ENCODE peak calls at places on chromosome 15, in seven cellular contexts. One of them, this sample, is unnamed.
A peak's percentile ranks its signal among the peaks of the same experiment; 100 is the strongest.

GRCh38 chr15:52095597-52096262 is 16.8 kb downstream of the BCL2L10 start:
- DNase-seq in ELF-1: no peak
- DNase-seq in RWPE1: peak; percentile 79
- DNase-seq in heart right ventricle: no peak
- DNase-seq in activated CD4-positive, alpha-beta T cell treated with anti-CD3 and anti-CD28 coated beads for 24 hours: no peak
- DNase-seq in activated effector memory CD4-positive, alpha-beta T cell treated with Interleukin-2 at 50 U/mL for 16 hours: no peak
- DNase-seq in Ammon's horn: no peak
- DNase-seq in this sample: no peak

GRCh38 chr15:29283371-29283770 is 13.7 kb upstream of the NSMCE3 start:
- DNase-seq in activated CD4-positive, alpha-beta T cell treated with anti-CD3 and anti-CD28 coated beads for 24 hours: no peak
- DNase-seq in ELF-1: no peak
- DNase-seq in heart right ventricle: no peak
- DNase-seq in RWPE1: no peak
- DNase-seq in activated effector memory CD4-positive, alpha-beta T cell treated with Interleukin-2 at 50 U/mL for 16 hours: no peak
- DNase-seq in Ammon's horn: no peak
- DNase-seq in this sample: no peak

GRCh38 chr15:50889589-50889988 is 18.9 kb upstream of the AP4E1 start:
- DNase-seq in activated CD4-positive, alpha-beta T cell treated with anti-CD3 and anti-CD28 coated beads for 24 hours: no peak
- DNase-seq in RWPE1: no peak
- DNase-seq in ELF-1: no peak
- DNase-seq in Ammon's horn: no peak
- DNase-seq in heart right ventricle: no peak
- DNase-seq in activated effector memory CD4-positive, alpha-beta T cell treated with Interleukin-2 at 50 U/mL for 16 hours: no peak
- DNase-seq in this sample: no peak

GRCh38 chr15:97521894-97522293 is 438.6 kb upstream of the ARRDC4 start:
- DNase-seq in activated CD4-positive, alpha-beta T cell treated with anti-CD3 and anti-CD28 coated beads for 24 hours: no peak
- DNase-seq in activated effector memory CD4-positive, alpha-beta T cell treated with Interleukin-2 at 50 U/mL for 16 hours: no peak
- DNase-seq in ELF-1: peak; percentile 4
- DNase-seq in RWPE1: no peak
- DNase-seq in Ammon's horn: peak; percentile 82
- DNase-seq in heart right ventricle: peak; percentile 45
- DNase-seq in this sample: no peak

GRCh38 chr15:42796955-42797779 is 60.2 kb upstream of the CDAN1 start:
- DNase-seq in Ammon's horn: no peak
- DNase-seq in RWPE1: peak; percentile 13
- DNase-seq in ELF-1: no peak
- DNase-seq in activated effector memory CD4-positive, alpha-beta T cell treated with Interleukin-2 at 50 U/mL for 16 hours: no peak
- DNase-seq in activated CD4-positive, alpha-beta T cell treated with anti-CD3 and anti-CD28 coated beads for 24 hours: no peak
- DNase-seq in heart right ventricle: no peak
- DNase-seq in this sample: no peak

GRCh38 chr15:95287774-95288173 is 1042.7 kb upstream of the NR2F2 start:
- DNase-seq in activated effector memory CD4-positive, alpha-beta T cell treated with Interleukin-2 at 50 U/mL for 16 hours: no peak
- DNase-seq in ELF-1: peak; percentile 21
- DNase-seq in Ammon's horn: no peak
- DNase-seq in RWPE1: no peak
- DNase-seq in activated CD4-positive, alpha-beta T cell treated with anti-CD3 and anti-CD28 coated beads for 24 hours: no peak
- DNase-seq in heart right ventricle: no peak
- DNase-seq in this sample: no peak

GRCh38 chr15:51053571-51053970 is 41.1 kb downstream of the TNFAIP8L3 start:
- DNase-seq in ELF-1: no peak
- DNase-seq in Ammon's horn: no peak
- DNase-seq in activated effector memory CD4-positive, alpha-beta T cell treated with Interleukin-2 at 50 U/mL for 16 hours: no peak
- DNase-seq in heart right ventricle: no peak
- DNase-seq in activated CD4-positive, alpha-beta T cell treated with anti-CD3 and anti-CD28 coated beads for 24 hours: no peak
- DNase-seq in RWPE1: no peak
- DNase-seq in this sample: no peak

GRCh38 chr15:41661529-41662225 is 1.5 kb downstream of the MGA start:
- DNase-seq in activated effector memory CD4-positive, alpha-beta T cell treated with Interleukin-2 at 50 U/mL for 16 hours: peak; percentile 54
- DNase-seq in ELF-1: peak; percentile 95
- DNase-seq in activated CD4-positive, alpha-beta T cell treated with anti-CD3 and anti-CD28 coated beads for 24 hours: peak; percentile 54
- DNase-seq in RWPE1: peak; percentile 69
- DNase-seq in heart right ventricle: peak; percentile 66
- DNase-seq in Ammon's horn: peak; percentile 91
- DNase-seq in this sample: peak; percentile 53

GRCh38 chr15:99442268-99442897 is 123.4 kb upstream of the MEF2A start:
- DNase-seq in heart right ventricle: peak; percentile 76
- DNase-seq in ELF-1: no peak
- DNase-seq in activated effector memory CD4-positive, alpha-beta T cell treated with Interleukin-2 at 50 U/mL for 16 hours: no peak
- DNase-seq in activated CD4-positive, alpha-beta T cell treated with anti-CD3 and anti-CD28 coated beads for 24 hours: no peak
- DNase-seq in Ammon's horn: no peak
- DNase-seq in RWPE1: peak; percentile 91
- DNase-seq in this sample: no peak

GRCh38 chr15:23497710-23498111 is 50.7 kb upstream of the GOLGA6L2 start:
- DNase-seq in activated CD4-positive, alpha-beta T cell treated with anti-CD3 and anti-CD28 coated beads for 24 hours: no peak
- DNase-seq in heart right ventricle: no peak
- DNase-seq in ELF-1: no peak
- DNase-seq in activated effector memory CD4-positive, alpha-beta T cell treated with Interleukin-2 at 50 U/mL for 16 hours: no peak
- DNase-seq in Ammon's horn: peak; percentile 38
- DNase-seq in RWPE1: no peak
- DNase-seq in this sample: no peak

GRCh38 chr15:88635343-88635742 is 3.5 kb upstream of the ISG20 start:
- DNase-seq in activated CD4-positive, alpha-beta T cell treated with anti-CD3 and anti-CD28 coated beads for 24 hours: no peak
- DNase-seq in activated effector memory CD4-positive, alpha-beta T cell treated with Interleukin-2 at 50 U/mL for 16 hours: no peak
- DNase-seq in ELF-1: no peak
- DNase-seq in RWPE1: no peak
- DNase-seq in Ammon's horn: no peak
- DNase-seq in heart right ventricle: no peak
- DNase-seq in this sample: peak; percentile 44

GRCh38 chr15:41394924-41395323 is 7.4 kb downstream of the NDUFAF1 start:
- DNase-seq in activated CD4-positive, alpha-beta T cell treated with anti-CD3 and anti-CD28 coated beads for 24 hours: no peak
- DNase-seq in RWPE1: no peak
- DNase-seq in ELF-1: no peak
- DNase-seq in heart right ventricle: no peak
- DNase-seq in activated effector memory CD4-positive, alpha-beta T cell treated with Interleukin-2 at 50 U/mL for 16 hours: no peak
- DNase-seq in Ammon's horn: no peak
- DNase-seq in this sample: no peak

GRCh38 chr15:50940506-50940905 is 32.0 kb downstream of the AP4E1 start:
- DNase-seq in activated CD4-positive, alpha-beta T cell treated with anti-CD3 and anti-CD28 coated beads for 24 hours: no peak
- DNase-seq in heart right ventricle: no peak
- DNase-seq in RWPE1: no peak
- DNase-seq in ELF-1: no peak
- DNase-seq in activated effector memory CD4-positive, alpha-beta T cell treated with Interleukin-2 at 50 U/mL for 16 hours: no peak
- DNase-seq in Ammon's horn: no peak
- DNase-seq in this sample: no peak

GRCh38 chr15:76986743-76987142 is 8.2 kb upstream of the PSTPIP1 start:
- DNase-seq in ELF-1: no peak
- DNase-seq in RWPE1: no peak
- DNase-seq in activated effector memory CD4-positive, alpha-beta T cell treated with Interleukin-2 at 50 U/mL for 16 hours: no peak
- DNase-seq in Ammon's horn: no peak
- DNase-seq in heart right ventricle: no peak
- DNase-seq in activated CD4-positive, alpha-beta T cell treated with anti-CD3 and anti-CD28 coated beads for 24 hours: no peak
- DNase-seq in this sample: no peak

GRCh38 chr15:58987036-58987435 is 427 bp upstream of the RNF111 start:
- DNase-seq in Ammon's horn: peak; percentile 17
- DNase-seq in ELF-1: no peak
- DNase-seq in heart right ventricle: no peak
- DNase-seq in activated effector memory CD4-positive, alpha-beta T cell treated with Interleukin-2 at 50 U/mL for 16 hours: no peak
- DNase-seq in RWPE1: no peak
- DNase-seq in activated CD4-positive, alpha-beta T cell treated with anti-CD3 and anti-CD28 coated beads for 24 hours: no peak
- DNase-seq in this sample: no peak

GRCh38 chr15:39575180-39575579 is 5.7 kb upstream of the THBS1 start:
- DNase-seq in RWPE1: no peak
- DNase-seq in heart right ventricle: no peak
- DNase-seq in ELF-1: no peak
- DNase-seq in activated CD4-positive, alpha-beta T cell treated with anti-CD3 and anti-CD28 coated beads for 24 hours: no peak
- DNase-seq in activated effector memory CD4-positive, alpha-beta T cell treated with Interleukin-2 at 50 U/mL for 16 hours: no peak
- DNase-seq in Ammon's horn: no peak
- DNase-seq in this sample: no peak

GRCh38 chr15:90083419-90083818 is 18.8 kb downstream of the IDH2 start:
- DNase-seq in Ammon's horn: no peak
- DNase-seq in heart right ventricle: no peak
- DNase-seq in activated CD4-positive, alpha-beta T cell treated with anti-CD3 and anti-CD28 coated beads for 24 hours: no peak
- DNase-seq in RWPE1: no peak
- DNase-seq in ELF-1: no peak
- DNase-seq in activated effector memory CD4-positive, alpha-beta T cell treated with Interleukin-2 at 50 U/mL for 16 hours: no peak
- DNase-seq in this sample: no peak

GRCh38 chr15:97745481-97746071 is 214.9 kb upstream of the ARRDC4 start:
- DNase-seq in heart right ventricle: no peak
- DNase-seq in Ammon's horn: no peak
- DNase-seq in ELF-1: peak; percentile 37
- DNase-seq in activated CD4-positive, alpha-beta T cell treated with anti-CD3 and anti-CD28 coated beads for 24 hours: peak; percentile 4
- DNase-seq in activated effector memory CD4-positive, alpha-beta T cell treated with Interleukin-2 at 50 U/mL for 16 hours: no peak
- DNase-seq in RWPE1: peak; percentile 43
- DNase-seq in this sample: no peak

GRCh38 chr15:64921711-64922110 is 10.0 kb downstream of the ANKDD1A start:
- DNase-seq in RWPE1: peak; percentile 37
- DNase-seq in activated effector memory CD4-positive, alpha-beta T cell treated with Interleukin-2 at 50 U/mL for 16 hours: no peak
- DNase-seq in activated CD4-positive, alpha-beta T cell treated with anti-CD3 and anti-CD28 coated beads for 24 hours: no peak
- DNase-seq in ELF-1: no peak
- DNase-seq in heart right ventricle: no peak
- DNase-seq in Ammon's horn: no peak
- DNase-seq in this sample: no peak

GRCh38 chr15:68503791-68504720 is 72.1 kb upstream of the ITGA11 start:
- DNase-seq in activated effector memory CD4-positive, alpha-beta T cell treated with Interleukin-2 at 50 U/mL for 16 hours: no peak
- DNase-seq in ELF-1: no peak
- DNase-seq in heart right ventricle: no peak
- DNase-seq in activated CD4-positive, alpha-beta T cell treated with anti-CD3 and anti-CD28 coated beads for 24 hours: no peak
- DNase-seq in RWPE1: no peak
- DNase-seq in Ammon's horn: no peak
- DNase-seq in this sample: no peak

GRCh38 chr15:82414536-82415191 is 15.0 kb upstream of the GOLGA6L9 start:
- DNase-seq in RWPE1: no peak
- DNase-seq in Ammon's horn: no peak
- DNase-seq in ELF-1: no peak
- DNase-seq in activated CD4-positive, alpha-beta T cell treated with anti-CD3 and anti-CD28 coated beads for 24 hours: no peak
- DNase-seq in activated effector memory CD4-positive, alpha-beta T cell treated with Interleukin-2 at 50 U/mL for 16 hours: no peak
- DNase-seq in heart right ventricle: no peak
- DNase-seq in this sample: no peak

GRCh38 chr15:66682865-66683264 is 19.2 kb upstream of the SMAD6 start:
- DNase-seq in activated CD4-positive, alpha-beta T cell treated with anti-CD3 and anti-CD28 coated beads for 24 hours: no peak
- DNase-seq in ELF-1: no peak
- DNase-seq in RWPE1: no peak
- DNase-seq in Ammon's horn: no peak
- DNase-seq in activated effector memory CD4-positive, alpha-beta T cell treated with Interleukin-2 at 50 U/mL for 16 hours: no peak
- DNase-seq in heart right ventricle: no peak
- DNase-seq in this sample: no peak

GRCh38 chr15:69795601-69796000 is 302.1 kb downstream of the TLE3 start:
- DNase-seq in ELF-1: no peak
- DNase-seq in RWPE1: no peak
- DNase-seq in activated CD4-positive, alpha-beta T cell treated with anti-CD3 and anti-CD28 coated beads for 24 hours: no peak
- DNase-seq in heart right ventricle: no peak
- DNase-seq in activated effector memory CD4-positive, alpha-beta T cell treated with Interleukin-2 at 50 U/mL for 16 hours: no peak
- DNase-seq in Ammon's horn: no peak
- DNase-seq in this sample: no peak

GRCh38 chr15:69167218-69167842 is 6.9 kb downstream of the GLCE start:
- DNase-seq in Ammon's horn: no peak
- DNase-seq in activated CD4-positive, alpha-beta T cell treated with anti-CD3 and anti-CD28 coated beads for 24 hours: no peak
- DNase-seq in ELF-1: no peak
- DNase-seq in RWPE1: no peak
- DNase-seq in activated effector memory CD4-positive, alpha-beta T cell treated with Interleukin-2 at 50 U/mL for 16 hours: no peak
- DNase-seq in heart right ventricle: no peak
- DNase-seq in this sample: no peak

GRCh38 chr15:29805043-29805707 is 17.1 kb downstream of the TJP1 start:
- DNase-seq in activated CD4-positive, alpha-beta T cell treated with anti-CD3 and anti-CD28 coated beads for 24 hours: no peak
- DNase-seq in activated effector memory CD4-positive, alpha-beta T cell treated with Interleukin-2 at 50 U/mL for 16 hours: no peak
- DNase-seq in Ammon's horn: peak; percentile 86
- DNase-seq in heart right ventricle: no peak
- DNase-seq in ELF-1: no peak
- DNase-seq in RWPE1: peak; percentile 41
- DNase-seq in this sample: no peak

GRCh38 chr15:64052925-64053491 is 6.7 kb upstream of the DAPK2 start:
- DNase-seq in Ammon's horn: no peak
- DNase-seq in activated effector memory CD4-positive, alpha-beta T cell treated with Interleukin-2 at 50 U/mL for 16 hours: no peak
- DNase-seq in activated CD4-positive, alpha-beta T cell treated with anti-CD3 and anti-CD28 coated beads for 24 hours: no peak
- DNase-seq in heart right ventricle: no peak
- DNase-seq in RWPE1: no peak
- DNase-seq in ELF-1: no peak
- DNase-seq in this sample: no peak

GRCh38 chr15:48040166-48040817 is 80.5 kb upstream of the SLC24A5 start:
- DNase-seq in RWPE1: peak; percentile 72
- DNase-seq in activated CD4-positive, alpha-beta T cell treated with anti-CD3 and anti-CD28 coated beads for 24 hours: no peak
- DNase-seq in activated effector memory CD4-positive, alpha-beta T cell treated with Interleukin-2 at 50 U/mL for 16 hours: no peak
- DNase-seq in Ammon's horn: peak; percentile 29
- DNase-seq in heart right ventricle: no peak
- DNase-seq in ELF-1: peak; percentile 22
- DNase-seq in this sample: no peak

GRCh38 chr15:64842986-64843561 is 1.4 kb downstream of the PLEKHO2 start:
- DNase-seq in Ammon's horn: peak; percentile 48
- DNase-seq in RWPE1: no peak
- DNase-seq in activated effector memory CD4-positive, alpha-beta T cell treated with Interleukin-2 at 50 U/mL for 16 hours: no peak
- DNase-seq in activated CD4-positive, alpha-beta T cell treated with anti-CD3 and anti-CD28 coated beads for 24 hours: no peak
- DNase-seq in ELF-1: no peak
- DNase-seq in heart right ventricle: peak; percentile 61
- DNase-seq in this sample: no peak

This sample was measured in CD8-positive, alpha-beta T cell.